ENCODE peak calls at places on chromosomes 11 and 22, in ten cellular contexts. W is pons; X is MM.1S; N is ELF-1; E is stimulated activated CD8-positive, alpha-beta memory T cell treated with anti-CD3 and anti-CD28 coated beads, Interleukin-15, amount 100 ng/mL, for 4 hours; U is fibroblast of the aortic adventitia; S is stimulated activated CD4-positive, alpha-beta T cell treated with anti-CD3 and anti-CD28 coated beads, Interleukin-15, amount 100 ng/mL, for 24 hours; T is G401; Q is AG08396; V is HL-60. A is an unnamed sample.

GRCh38 chr11:67054851-67055523 is 1.7 kb upstream of the RHOD start:
- DNase-seq in W (no peak), X (peak), N (no peak), E (no peak), U (peak), S (peak), T (no peak), Q (peak), V (no peak), A (peak)

GRCh38 chr22:41915035-41915782 is at the start of gene SHISA8:
- DNase-seq in W (no peak), X (peak), N (no peak), E (peak), U (no peak), S (peak), T (peak), Q (peak), V (peak), A (no peak)

GRCh38 chr11:2933376-2934056 is 4.3 kb upstream of the PHLDA2 start:
- DNase-seq in W (peak), X (peak), N (peak), E (no peak), U (peak), S (peak), T (no peak), Q (peak), V (peak), A (peak)

GRCh38 chr11:290621-291231 is 1.8 kb downstream of the PGGHG start:
- DNase-seq in W (no peak), X (no peak), N (no peak), E (no peak), U (no peak), S (no peak), T (no peak), Q (no peak), V (no peak), A (peak)

GRCh38 chr22:32307055-32307454 is 50.6 kb upstream of the RFPL3 start:
- DNase-seq in W (no peak), X (no peak), N (no peak), E (no peak), U (no peak), S (no peak), T (no peak), Q (no peak), V (no peak), A (no peak)

GRCh38 chr22:31250740-31251330 is 38.7 kb downstream of the LIMK2 start:
- DNase-seq in W (no peak), X (no peak), N (no peak), E (no peak), U (no peak), S (no peak), T (no peak), Q (no peak), V (no peak), A (no peak)

GRCh38 chr11:113664069-113664980 is 41.8 kb downstream of the TMPRSS5 start:
- DNase-seq in W (no peak), X (no peak), N (peak), E (no peak), U (peak), S (no peak), T (no peak), Q (no peak), V (no peak), A (no peak)

GRCh38 chr11:81301426-81301825 is 1432.2 kb downstream of the FAM181B start:
- DNase-seq in W (no peak), X (no peak), N (no peak), E (no peak), U (no peak), S (no peak), T (no peak), Q (no peak), V (no peak), A (no peak)

GRCh38 chr11:110433393-110434333 is 3.9 kb downstream of the FDX1 start:
- DNase-seq in W (peak), X (peak), N (peak), E (no peak), U (peak), S (no peak), T (peak), Q (peak), V (no peak), A (peak)

GRCh38 chr11:70456921-70457532 is 58.7 kb downstream of the CTTN start:
- DNase-seq in W (peak), X (no peak), N (no peak), E (no peak), U (peak), S (peak), T (no peak), Q (peak), V (peak), A (no peak)

GRCh38 chr11:77086521-77087472 is 15.8 kb upstream of the OMP start:
- DNase-seq in W (no peak), X (no peak), N (peak), E (no peak), U (no peak), S (no peak), T (no peak), Q (no peak), V (no peak), A (no peak)

GRCh38 chr11:111344032-111344431 is 35.0 kb downstream of the POU2AF1 start:
- DNase-seq in W (no peak), X (no peak), N (no peak), E (no peak), U (peak), S (no peak), T (no peak), Q (peak), V (no peak), A (no peak)

GRCh38 chr11:126352163-126352562 is 3.3 kb upstream of the ST3GAL4 start:
- DNase-seq in W (no peak), X (no peak), N (no peak), E (no peak), U (no peak), S (no peak), T (no peak), Q (no peak), V (no peak), A (no peak)